ENCODE peak calls at places on chromosomes 13 and 19, in five cellular contexts. One of them, this sample, is unnamed.

GRCh38 chr13:51397262-51397933 is 55.4 kb downstream of the INTS6 start:
- DNase-seq in K562: no peak
- DNase-seq in HCT116: no peak
- DNase-seq in GM12878: no peak
- DNase-seq in HepG2: no peak
- DNase-seq in this sample: peak

GRCh38 chr19:29771708-29772415 is 39.9 kb upstream of the CCNE1 start:
- DNase-seq in K562: peak
- DNase-seq in HCT116: peak
- DNase-seq in GM12878: no peak
- DNase-seq in HepG2: peak
- DNase-seq in this sample: peak

GRCh38 chr19:45250832-45251451 is at the start of gene MARK4:
- DNase-seq in K562: peak
- DNase-seq in HCT116: peak
- DNase-seq in GM12878: no peak
- DNase-seq in HepG2: no peak
- DNase-seq in this sample: peak

GRCh38 chr19:34145741-34146202 is 26.5 kb upstream of the LSM14A start:
- DNase-seq in K562: peak
- DNase-seq in HCT116: peak
- DNase-seq in GM12878: no peak
- DNase-seq in HepG2: peak
- DNase-seq in this sample: peak

GRCh38 chr19:6476155-6476895 is 5.3 kb downstream of the DENND1C start:
- DNase-seq in K562: peak
- DNase-seq in HCT116: peak
- DNase-seq in GM12878: no peak
- DNase-seq in HepG2: peak
- DNase-seq in this sample: peak

GRCh38 chr19:34359140-34359953 is 5.6 kb upstream of the GPI start:
- DNase-seq in K562: peak
- DNase-seq in HCT116: peak
- DNase-seq in GM12878: peak
- DNase-seq in HepG2: peak
- DNase-seq in this sample: peak

GRCh38 chr13:48132961-48133360 is 38.1 kb upstream of the MED4 start:
- DNase-seq in K562: no peak
- DNase-seq in HCT116: no peak
- DNase-seq in GM12878: no peak
- DNase-seq in HepG2: no peak
- DNase-seq in this sample: no peak

GRCh38 chr13:109154146-109154545 is 524.7 kb downstream of the MYO16 start:
- DNase-seq in K562: no peak
- DNase-seq in HCT116: no peak
- DNase-seq in GM12878: no peak
- DNase-seq in HepG2: peak
- DNase-seq in this sample: no peak

GRCh38 chr13:60745343-60745742 is 348.3 kb downstream of the TDRD3 start:
- DNase-seq in K562: no peak
- DNase-seq in HCT116: no peak
- DNase-seq in GM12878: no peak
- DNase-seq in HepG2: no peak
- DNase-seq in this sample: no peak

GRCh38 chr13:81872581-81872980 is 1531.7 kb upstream of the SPRY2 start:
- DNase-seq in K562: no peak
- DNase-seq in HCT116: peak
- DNase-seq in GM12878: no peak
- DNase-seq in HepG2: peak
- DNase-seq in this sample: peak

GRCh38 chr13:101116826-101117225 is 299.5 kb downstream of the NALCN start:
- DNase-seq in K562: no peak
- DNase-seq in HCT116: no peak
- DNase-seq in GM12878: no peak
- DNase-seq in HepG2: no peak
- DNase-seq in this sample: no peak

GRCh38 chr13:37277435-37278144 is 172.1 kb upstream of the CSNK1A1L start:
- DNase-seq in K562: no peak
- DNase-seq in HCT116: no peak
- DNase-seq in GM12878: no peak
- DNase-seq in HepG2: peak
- DNase-seq in this sample: no peak

GRCh38 chr19:51729781-51730180 is 6.0 kb upstream of the HAS1 start:
- DNase-seq in K562: no peak
- DNase-seq in HCT116: no peak
- DNase-seq in GM12878: no peak
- DNase-seq in HepG2: no peak
- DNase-seq in this sample: no peak

GRCh38 chr13:46265292-46265691 is 53.6 kb downstream of the LRRC63 start:
- DNase-seq in K562: no peak
- DNase-seq in HCT116: no peak
- DNase-seq in GM12878: no peak
- DNase-seq in HepG2: no peak
- DNase-seq in this sample: no peak

GRCh38 chr19:44698492-44699201 is at the start of gene CEACAM16:
- DNase-seq in K562: no peak
- DNase-seq in HCT116: no peak
- DNase-seq in GM12878: no peak
- DNase-seq in HepG2: no peak
- DNase-seq in this sample: no peak

GRCh38 chr19:35154535-35155406 is at the start of gene FXYD5:
- DNase-seq in K562: peak
- DNase-seq in HCT116: no peak
- DNase-seq in GM12878: no peak
- DNase-seq in HepG2: no peak
- DNase-seq in this sample: peak

GRCh38 chr13:110536006-110536693 is 25.4 kb downstream of the RAB20 start:
- DNase-seq in K562: no peak
- DNase-seq in HCT116: no peak
- DNase-seq in GM12878: no peak
- DNase-seq in HepG2: no peak
- DNase-seq in this sample: no peak

GRCh38 chr19:3373971-3374368 is 7.6 kb downstream of the NFIC start:
- DNase-seq in K562: no peak
- DNase-seq in HCT116: no peak
- DNase-seq in GM12878: no peak
- DNase-seq in HepG2: no peak
- DNase-seq in this sample: no peak

GRCh38 chr19:36257512-36257876 is 42.6 kb downstream of the ZNF146 start:
- DNase-seq in K562: no peak
- DNase-seq in HCT116: no peak
- DNase-seq in GM12878: no peak
- DNase-seq in HepG2: no peak
- DNase-seq in this sample: peak

GRCh38 chr19:53538378-53539109 is 599 bp downstream of the ZNF331 start:
- DNase-seq in K562: no peak
- DNase-seq in HCT116: no peak
- DNase-seq in GM12878: no peak
- DNase-seq in HepG2: no peak
- DNase-seq in this sample: no peak

GRCh38 chr19:35389192-35389861 is 18.5 kb downstream of the GPR42 start:
- DNase-seq in K562: peak
- DNase-seq in HCT116: no peak
- DNase-seq in GM12878: no peak
- DNase-seq in HepG2: peak
- DNase-seq in this sample: no peak

GRCh38 chr13:24263652-24264051 is 45.7 kb upstream of the C1QTNF9 start:
- DNase-seq in K562: no peak
- DNase-seq in HCT116: no peak
- DNase-seq in GM12878: no peak
- DNase-seq in HepG2: peak
- DNase-seq in this sample: no peak

GRCh38 chr13:44271915-44272341 is 101.7 kb upstream of the SERP2 start:
- DNase-seq in K562: no peak
- DNase-seq in HCT116: no peak
- DNase-seq in GM12878: no peak
- DNase-seq in HepG2: no peak
- DNase-seq in this sample: peak

GRCh38 chr13:59771272-59771671 is 392.5 kb downstream of the DIAPH3 start:
- DNase-seq in K562: no peak
- DNase-seq in HCT116: no peak
- DNase-seq in GM12878: no peak
- DNase-seq in HepG2: peak
- DNase-seq in this sample: peak

GRCh38 chr19:2529473-2529918 is 53.6 kb downstream of the GADD45B start:
- DNase-seq in K562: no peak
- DNase-seq in HCT116: peak
- DNase-seq in GM12878: no peak
- DNase-seq in HepG2: peak
- DNase-seq in this sample: no peak

GRCh38 chr13:77595166-77595810 is 59.8 kb downstream of the SCEL start:
- DNase-seq in K562: no peak
- DNase-seq in HCT116: no peak
- DNase-seq in GM12878: no peak
- DNase-seq in HepG2: no peak
- DNase-seq in this sample: no peak

GRCh38 chr13:21934309-21934708 is 263.4 kb downstream of the FGF9 start:
- DNase-seq in K562: no peak
- DNase-seq in HCT116: no peak
- DNase-seq in GM12878: no peak
- DNase-seq in HepG2: no peak
- DNase-seq in this sample: no peak

GRCh38 chr19:22503524-22503923 is 81.4 kb upstream of the ZNF98 start:
- DNase-seq in K562: no peak
- DNase-seq in HCT116: no peak
- DNase-seq in GM12878: no peak
- DNase-seq in HepG2: no peak
- DNase-seq in this sample: no peak

GRCh38 chr19:12946092-12946845 is 607 bp downstream of the RAD23A start:
- DNase-seq in K562: peak
- DNase-seq in HCT116: peak
- DNase-seq in GM12878: no peak
- DNase-seq in HepG2: peak
- DNase-seq in this sample: peak

GRCh38 chr19:42200116-42200740 is 17.2 kb downstream of the DEDD2 start:
- DNase-seq in K562: no peak
- DNase-seq in HCT116: no peak
- DNase-seq in GM12878: no peak
- DNase-seq in HepG2: no peak
- DNase-seq in this sample: no peak

GRCh38 chr19:42198676-42199439 is 18.6 kb downstream of the DEDD2 start:
- DNase-seq in K562: no peak
- DNase-seq in HCT116: no peak
- DNase-seq in GM12878: peak
- DNase-seq in HepG2: no peak
- DNase-seq in this sample: no peak

GRCh38 chr19:42196011-42197001 is 21.2 kb downstream of the DEDD2 start:
- DNase-seq in K562: peak
- DNase-seq in HCT116: no peak
- DNase-seq in GM12878: no peak
- DNase-seq in HepG2: no peak
- DNase-seq in this sample: no peak

GRCh38 chr19:42199440-42200115 is 17.9 kb downstream of the DEDD2 start:
- DNase-seq in K562: peak
- DNase-seq in HCT116: no peak
- DNase-seq in GM12878: peak
- DNase-seq in HepG2: no peak
- DNase-seq in this sample: no peak

DNA sequence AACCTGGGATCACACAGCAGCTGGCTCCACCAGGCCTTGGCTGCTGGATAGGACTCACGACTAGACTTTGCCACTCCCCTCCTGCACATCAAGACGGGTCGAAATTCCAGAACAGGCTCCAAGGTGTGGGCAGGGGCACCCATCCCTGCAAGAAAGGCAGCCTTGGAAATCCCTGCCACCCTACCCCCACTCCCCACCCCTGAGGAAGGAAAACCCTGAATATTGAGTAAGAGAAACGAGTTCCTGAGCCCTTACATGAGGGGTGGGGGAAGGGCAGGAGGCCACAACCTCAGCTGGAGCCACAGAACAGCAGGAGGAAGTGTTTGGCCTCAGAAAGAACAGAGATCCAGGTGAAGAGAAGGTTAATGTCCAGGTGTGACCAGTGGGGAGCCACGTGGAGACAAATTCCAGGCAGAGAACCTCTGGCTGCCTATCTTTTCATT is 20.1 kb downstream of the DEDD2 start:
- DNase-seq in K562: no peak
- DNase-seq in HCT116: no peak
- DNase-seq in GM12878: no peak
- DNase-seq in HepG2: no peak
- DNase-seq in this sample: no peak
- TF ChIP-seq ZBTB33 in K562: no peak
- TF ChIP-seq ZBTB33 in HCT116: no peak
- TF ChIP-seq ZBTB33 in GM12878: no peak
- TF ChIP-seq ZBTB33 in HepG2: no peak
- TF ChIP-seq ZBTB33 in this sample: no peak

DNA sequence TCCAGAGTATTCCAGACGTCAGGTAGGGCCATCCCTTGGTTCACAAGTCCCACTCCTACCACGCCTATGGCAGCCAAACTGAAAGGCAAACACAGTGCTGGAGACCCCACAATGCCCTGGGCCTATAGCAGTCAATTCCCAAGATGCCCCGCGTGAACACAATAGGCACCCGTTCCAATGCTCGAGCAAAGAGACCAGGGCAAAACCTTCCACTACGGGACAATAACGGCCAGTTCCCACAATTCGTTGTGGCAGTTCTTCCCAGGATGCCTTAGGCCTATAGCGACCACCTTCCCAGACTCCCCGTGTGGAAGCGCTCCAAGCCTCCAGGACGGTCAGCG is 538 bp downstream of the ZNF428 start:
- DNase-seq in K562: no peak
- DNase-seq in HCT116: no peak
- DNase-seq in GM12878: peak
- DNase-seq in HepG2: peak
- DNase-seq in this sample: peak
- TF ChIP-seq REST in K562: no peak
- TF ChIP-seq REST in HCT116: no peak
- TF ChIP-seq REST in GM12878: no peak
- TF ChIP-seq REST in HepG2: no peak
- TF ChIP-seq REST in this sample: no peak

GRCh38 chr19:56134655-56134922 is 6.5 kb upstream of the ZNF444 start:
- DNase-seq in K562: no peak
- DNase-seq in HCT116: no peak
- DNase-seq in GM12878: no peak
- DNase-seq in HepG2: no peak
- DNase-seq in this sample: no peak

GRCh38 chr19:56138069-56138468 is 3.0 kb upstream of the ZNF444 start:
- DNase-seq in K562: no peak
- DNase-seq in HCT116: no peak
- DNase-seq in GM12878: no peak
- DNase-seq in HepG2: peak
- DNase-seq in this sample: no peak

GRCh38 chr19:56133858-56134654 is 7.0 kb upstream of the ZNF444 start:
- DNase-seq in K562: no peak
- DNase-seq in HCT116: no peak
- DNase-seq in GM12878: no peak
- DNase-seq in HepG2: no peak
- DNase-seq in this sample: no peak

GRCh38 chr19:56137405-56137804 is 3.7 kb upstream of the ZNF444 start:
- DNase-seq in K562: no peak
- DNase-seq in HCT116: no peak
- DNase-seq in GM12878: no peak
- DNase-seq in HepG2: no peak
- DNase-seq in this sample: no peak

GRCh38 chr19:56136362-56136761 is 4.7 kb upstream of the ZNF444 start:
- DNase-seq in K562: no peak
- DNase-seq in HCT116: no peak
- DNase-seq in GM12878: no peak
- DNase-seq in HepG2: peak
- DNase-seq in this sample: no peak
- H3K9ac ChIP-seq in K562: no peak
- H3K9ac ChIP-seq in HCT116: no peak
- H3K9ac ChIP-seq in GM12878: no peak
- H3K9ac ChIP-seq in HepG2: peak
- H3K9ac ChIP-seq in this sample: no peak

GRCh38 chr13:98475521-98475920 is 101.4 kb downstream of the STK24 start:
- DNase-seq in K562: peak
- DNase-seq in HCT116: no peak
- DNase-seq in GM12878: no peak
- DNase-seq in HepG2: no peak
- DNase-seq in this sample: peak
- TF ChIP-seq ZBTB33 in K562: no peak
- TF ChIP-seq ZBTB33 in HCT116: no peak
- TF ChIP-seq ZBTB33 in GM12878: no peak
- TF ChIP-seq ZBTB33 in HepG2: no peak
- TF ChIP-seq ZBTB33 in this sample: no peak

This sample was measured in SK-N-SH.